ENCODE peak calls at places on chromosome 9, in four cellular contexts. One of them, this sample, is unnamed.

GRCh38 chr9:122056484-122056883 is 36.6 kb downstream of the TTLL11 start:
- DNase-seq in RWPE2: no peak
- DNase-seq in effector memory CD4-positive, alpha-beta T cell: no peak
- DNase-seq in WERI-Rb-1: no peak
- DNase-seq in this sample: peak; percentile 66

GRCh38 chr9:68625559-68625958 is 79.5 kb upstream of the PIP5K1B start:
- DNase-seq in RWPE2: no peak
- DNase-seq in effector memory CD4-positive, alpha-beta T cell: no peak
- DNase-seq in WERI-Rb-1: no peak
- DNase-seq in this sample: no peak

GRCh38 chr9:8628771-8629170 is 829.2 kb upstream of the DMAC1 start:
- DNase-seq in effector memory CD4-positive, alpha-beta T cell: no peak
- DNase-seq in WERI-Rb-1: no peak
- DNase-seq in RWPE2: no peak
- DNase-seq in this sample: no peak

GRCh38 chr9:16870606-16871357 is at the start of gene BNC2:
- DNase-seq in WERI-Rb-1: peak; percentile 53
- DNase-seq in effector memory CD4-positive, alpha-beta T cell: no peak
- DNase-seq in RWPE2: no peak
- DNase-seq in this sample: peak; percentile 93

GRCh38 chr9:114156311-114156657 is 947 bp downstream of the COL27A1 start:
- DNase-seq in WERI-Rb-1: no peak
- DNase-seq in RWPE2: no peak
- DNase-seq in effector memory CD4-positive, alpha-beta T cell: no peak
- DNase-seq in this sample: no peak

GRCh38 chr9:76394896-76395244 is 644 bp upstream of the RFK start:
- DNase-seq in effector memory CD4-positive, alpha-beta T cell: peak; percentile 42
- DNase-seq in RWPE2: no peak
- DNase-seq in WERI-Rb-1: peak; percentile 75
- DNase-seq in this sample: peak; percentile 58

GRCh38 chr9:101140728-101141127 is 112.2 kb downstream of the PLPPR1 start:
- DNase-seq in RWPE2: no peak
- DNase-seq in WERI-Rb-1: no peak
- DNase-seq in effector memory CD4-positive, alpha-beta T cell: no peak
- DNase-seq in this sample: no peak

GRCh38 chr9:20537269-20537668 is 85.0 kb downstream of the MLLT3 start:
- DNase-seq in effector memory CD4-positive, alpha-beta T cell: no peak
- DNase-seq in WERI-Rb-1: no peak
- DNase-seq in RWPE2: no peak
- DNase-seq in this sample: no peak

GRCh38 chr9:98775831-98776441 is 20.4 kb downstream of the ANKS6 start:
- DNase-seq in effector memory CD4-positive, alpha-beta T cell: no peak
- DNase-seq in WERI-Rb-1: peak; percentile 85
- DNase-seq in RWPE2: no peak
- DNase-seq in this sample: peak; percentile 93

DNA sequence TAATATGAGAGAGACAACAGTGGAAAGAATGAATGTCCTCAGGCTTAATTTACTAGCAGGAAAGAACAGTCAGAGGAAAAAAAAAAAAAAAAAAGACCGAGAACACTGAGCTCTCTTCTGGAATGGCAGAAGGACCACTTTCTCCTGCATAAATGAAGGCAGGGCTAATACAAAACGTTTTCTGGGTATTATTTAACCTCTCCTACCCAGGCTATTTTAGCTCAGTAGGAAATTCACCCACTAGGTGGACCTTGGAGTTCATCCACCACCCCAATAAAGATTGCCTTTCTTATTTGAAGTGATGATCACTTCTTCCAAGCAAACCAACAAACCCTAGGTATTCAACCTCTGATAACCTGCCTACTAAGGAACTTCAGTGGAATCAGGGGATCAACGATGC is 3.7 kb downstream of the GLIS3 start:
- DNase-seq in RWPE2: no peak
- DNase-seq in WERI-Rb-1: no peak
- DNase-seq in effector memory CD4-positive, alpha-beta T cell: no peak
- DNase-seq in this sample: no peak
- H3K27me3 ChIP-seq in RWPE2: no peaks in the 10 kb centered on the region
- H3K27me3 ChIP-seq in WERI-Rb-1: peaks cover 45% of the 10 kb centered on the region
- H3K27me3 ChIP-seq in effector memory CD4-positive, alpha-beta T cell: peaks cover 7% of the 10 kb centered on the region
- H3K27me3 ChIP-seq in this sample: peaks cover 34% of the 10 kb centered on the region

GRCh38 chr9:35974800-35975199 is 16.8 kb upstream of the OR2S2 start:
- DNase-seq in RWPE2: no peak
- DNase-seq in effector memory CD4-positive, alpha-beta T cell: no peak
- DNase-seq in WERI-Rb-1: no peak
- DNase-seq in this sample: no peak
- H3K27me3 ChIP-seq in RWPE2: peaks cover 7% of the 10 kb centered on the region
- H3K27me3 ChIP-seq in effector memory CD4-positive, alpha-beta T cell: peaks cover 7% of the 10 kb centered on the region
- H3K27me3 ChIP-seq in WERI-Rb-1: no peaks in the 10 kb centered on the region
- H3K27me3 ChIP-seq in this sample: peaks cover 1% of the 10 kb centered on the region

GRCh38 chr9:130677252-130677651 is 12.9 kb downstream of the PRDM12 start:
- DNase-seq in RWPE2: no peak
- DNase-seq in WERI-Rb-1: no peak
- DNase-seq in effector memory CD4-positive, alpha-beta T cell: no peak
- DNase-seq in this sample: peak; percentile 33

GRCh38 chr9:130672466-130672865 is 8.1 kb downstream of the PRDM12 start:
- DNase-seq in WERI-Rb-1: no peak
- DNase-seq in RWPE2: no peak
- DNase-seq in effector memory CD4-positive, alpha-beta T cell: no peak
- DNase-seq in this sample: no peak

GRCh38 chr9:130672933-130673615 is 8.7 kb downstream of the PRDM12 start:
- DNase-seq in RWPE2: no peak
- DNase-seq in WERI-Rb-1: no peak
- DNase-seq in effector memory CD4-positive, alpha-beta T cell: no peak
- DNase-seq in this sample: no peak

GRCh38 chr9:130670644-130671043 is 6.2 kb downstream of the PRDM12 start:
- DNase-seq in RWPE2: no peak
- DNase-seq in WERI-Rb-1: no peak
- DNase-seq in effector memory CD4-positive, alpha-beta T cell: no peak
- DNase-seq in this sample: no peak

DNA sequence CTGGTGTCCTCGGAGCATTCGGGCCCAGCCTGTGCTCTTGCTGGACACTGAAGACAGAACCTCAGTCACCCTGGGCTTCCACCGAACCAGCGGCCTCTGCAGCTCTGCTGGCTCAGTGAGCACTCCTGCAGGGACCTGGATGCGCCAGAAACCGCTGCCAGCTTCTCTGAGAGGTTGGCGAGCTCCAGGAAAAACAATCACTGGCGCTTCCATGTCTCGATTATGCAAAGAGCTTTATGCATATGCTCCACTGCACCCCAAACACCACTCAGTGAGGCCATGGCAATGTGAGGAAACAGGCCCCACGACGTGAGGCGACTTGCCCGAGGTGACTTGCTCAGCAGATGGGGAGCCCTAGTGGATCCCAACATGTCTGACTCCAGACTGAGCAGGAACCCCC is 11.0 kb downstream of the PRDM12 start:
- DNase-seq in RWPE2: no peak
- DNase-seq in WERI-Rb-1: no peak
- DNase-seq in effector memory CD4-positive, alpha-beta T cell: no peak
- DNase-seq in this sample: no peak
- H3K27me3 ChIP-seq in RWPE2: no peaks in the 10 kb centered on the region
- H3K27me3 ChIP-seq in WERI-Rb-1: no peaks in the 10 kb centered on the region
- H3K27me3 ChIP-seq in effector memory CD4-positive, alpha-beta T cell: no peaks in the 10 kb centered on the region
- H3K27me3 ChIP-seq in this sample: peaks cover 17% of the 10 kb centered on the region

GRCh38 chr9:126111556-126111955 is 215.1 kb upstream of the MVB12B start:
- DNase-seq in RWPE2: no peak
- DNase-seq in effector memory CD4-positive, alpha-beta T cell: no peak
- DNase-seq in WERI-Rb-1: no peak
- DNase-seq in this sample: no peak
- H3K27me3 ChIP-seq in RWPE2: peaks cover 23% of the 10 kb centered on the region
- H3K27me3 ChIP-seq in effector memory CD4-positive, alpha-beta T cell: no peaks in the 10 kb centered on the region
- H3K27me3 ChIP-seq in WERI-Rb-1: peaks cover 49% of the 10 kb centered on the region
- H3K27me3 ChIP-seq in this sample: no peaks in the 10 kb centered on the region

DNA sequence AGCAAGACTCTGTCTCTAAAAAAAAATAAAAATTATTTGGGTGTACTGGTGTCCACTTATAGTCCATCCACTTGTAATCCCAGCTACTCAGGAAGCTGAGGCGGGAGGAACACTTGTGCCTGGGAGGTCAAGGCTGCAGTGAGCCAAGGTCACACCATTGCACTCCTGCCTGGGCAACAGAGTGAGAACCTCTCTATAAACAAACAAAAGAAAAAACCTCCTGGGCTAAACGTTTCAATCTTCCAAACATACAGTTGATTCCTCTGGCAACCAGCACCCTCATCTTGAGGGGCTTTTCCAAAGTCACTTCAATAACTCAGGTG is 13.9 kb upstream of the CDK5RAP2 start:
- DNase-seq in RWPE2: no peak
- DNase-seq in WERI-Rb-1: no peak
- DNase-seq in effector memory CD4-positive, alpha-beta T cell: no peak
- DNase-seq in this sample: no peak
- H3K27me3 ChIP-seq in RWPE2: no peaks in the 10 kb centered on the region
- H3K27me3 ChIP-seq in WERI-Rb-1: no peaks in the 10 kb centered on the region
- H3K27me3 ChIP-seq in effector memory CD4-positive, alpha-beta T cell: no peaks in the 10 kb centered on the region
- H3K27me3 ChIP-seq in this sample: no peaks in the 10 kb centered on the region

GRCh38 chr9:9949368-9949767 is 663.4 kb downstream of the PTPRD start:
- DNase-seq in RWPE2: no peak
- DNase-seq in WERI-Rb-1: no peak
- DNase-seq in effector memory CD4-positive, alpha-beta T cell: no peak
- DNase-seq in this sample: no peak

GRCh38 chr9:9950813-9951212 is 662.0 kb downstream of the PTPRD start:
- DNase-seq in WERI-Rb-1: no peak
- DNase-seq in effector memory CD4-positive, alpha-beta T cell: no peak
- DNase-seq in RWPE2: no peak
- DNase-seq in this sample: no peak

GRCh38 chr9:9949948-9950347 is 662.9 kb downstream of the PTPRD start:
- DNase-seq in RWPE2: no peak
- DNase-seq in effector memory CD4-positive, alpha-beta T cell: no peak
- DNase-seq in WERI-Rb-1: no peak
- DNase-seq in this sample: no peak
- H3K27me3 ChIP-seq in RWPE2: no peaks in the 10 kb centered on the region
- H3K27me3 ChIP-seq in effector memory CD4-positive, alpha-beta T cell: no peaks in the 10 kb centered on the region
- H3K27me3 ChIP-seq in WERI-Rb-1: no peaks in the 10 kb centered on the region
- H3K27me3 ChIP-seq in this sample: no peaks in the 10 kb centered on the region

DNA sequence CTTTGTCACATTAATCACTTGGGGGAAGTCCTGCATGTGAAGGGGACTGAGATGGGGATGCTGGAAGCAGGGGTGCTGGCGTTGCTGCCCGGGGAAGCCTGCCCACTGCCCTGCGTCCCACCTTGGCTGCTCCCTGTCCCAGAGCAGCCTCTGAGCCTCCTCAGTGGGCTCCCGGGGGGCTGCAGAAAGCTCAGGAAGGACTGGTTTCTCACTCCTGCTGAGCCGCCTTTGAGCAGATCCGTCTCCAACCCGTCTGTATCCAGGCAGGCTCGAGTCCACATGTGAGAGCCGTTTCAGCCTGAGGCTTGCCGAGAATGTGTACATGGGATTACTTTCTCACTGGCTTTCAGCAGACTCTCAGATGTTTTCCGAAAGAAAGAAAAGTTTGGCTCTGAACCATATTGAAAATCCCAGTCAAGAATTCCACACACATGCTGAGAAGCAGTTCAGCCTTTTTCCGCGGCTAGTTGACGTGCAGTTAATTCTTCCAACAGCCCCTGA is 95.3 kb upstream of the COL5A1 start:
- DNase-seq in WERI-Rb-1: no peak
- DNase-seq in RWPE2: no peak
- DNase-seq in effector memory CD4-positive, alpha-beta T cell: no peak
- DNase-seq in this sample: peak; percentile 56
- H3K27me3 ChIP-seq in WERI-Rb-1: no peaks in the 10 kb centered on the region
- H3K27me3 ChIP-seq in RWPE2: no peaks in the 10 kb centered on the region
- H3K27me3 ChIP-seq in effector memory CD4-positive, alpha-beta T cell: no peaks in the 10 kb centered on the region
- H3K27me3 ChIP-seq in this sample: no peaks in the 10 kb centered on the region

GRCh38 chr9:132497731-132498130 is 84.7 kb upstream of the BARHL1 start:
- DNase-seq in effector memory CD4-positive, alpha-beta T cell: no peak
- DNase-seq in WERI-Rb-1: no peak
- DNase-seq in RWPE2: no peak
- DNase-seq in this sample: no peak
- H3K27me3 ChIP-seq in effector memory CD4-positive, alpha-beta T cell: no peaks in the 10 kb centered on the region
- H3K27me3 ChIP-seq in WERI-Rb-1: no peaks in the 10 kb centered on the region
- H3K27me3 ChIP-seq in RWPE2: peaks cover 1% of the 10 kb centered on the region
- H3K27me3 ChIP-seq in this sample: no peaks in the 10 kb centered on the region

This sample was measured in H7.